ENCODE peak calls at places on chromosomes 3 and 15, in nine cellular contexts. One of them, this sample, is unnamed.

GRCh38 chr3:29511701-29512100 is 230.8 kb downstream of the RBMS3 start:
- DNase-seq in astrocyte of the spinal cord: no peak
- DNase-seq in activated CD8-positive, alpha-beta memory T cell treated with anti-CD3 and anti-CD28 coated beads for 48 hours: no peak
- DNase-seq in H54: no peak
- DNase-seq in lung microvascular endothelial cell: no peak
- DNase-seq in brain microvascular endothelial cell: no peak
- DNase-seq in neural crest cell: no peak
- DNase-seq in activated T-helper 1 cell treated with Interleukin-2 at 50 U/mL for 16 hours: no peak
- DNase-seq in posterior cingulate gyrus: no peak
- DNase-seq in this sample: peak; percentile 34

GRCh38 chr3:11692251-11692813 is 48.6 kb upstream of the VGLL4 start:
- DNase-seq in astrocyte of the spinal cord: no peak
- DNase-seq in activated CD8-positive, alpha-beta memory T cell treated with anti-CD3 and anti-CD28 coated beads for 48 hours: no peak
- DNase-seq in H54: no peak
- DNase-seq in lung microvascular endothelial cell: no peak
- DNase-seq in brain microvascular endothelial cell: no peak
- DNase-seq in neural crest cell: no peak
- DNase-seq in activated T-helper 1 cell treated with Interleukin-2 at 50 U/mL for 16 hours: no peak
- DNase-seq in posterior cingulate gyrus: no peak
- DNase-seq in this sample: no peak

GRCh38 chr15:83516935-83517334 is 69.8 kb downstream of the SH3GL3 start:
- DNase-seq in astrocyte of the spinal cord: peak; percentile 6
- DNase-seq in activated CD8-positive, alpha-beta memory T cell treated with anti-CD3 and anti-CD28 coated beads for 48 hours: no peak
- DNase-seq in H54: peak; percentile 13
- DNase-seq in lung microvascular endothelial cell: no peak
- DNase-seq in brain microvascular endothelial cell: no peak
- DNase-seq in neural crest cell: no peak
- DNase-seq in activated T-helper 1 cell treated with Interleukin-2 at 50 U/mL for 16 hours: no peak
- DNase-seq in posterior cingulate gyrus: no peak
- DNase-seq in this sample: no peak

GRCh38 chr3:152316318-152316717 is 47.6 kb downstream of the MBNL1 start:
- DNase-seq in astrocyte of the spinal cord: no peak
- DNase-seq in activated CD8-positive, alpha-beta memory T cell treated with anti-CD3 and anti-CD28 coated beads for 48 hours: no peak
- DNase-seq in H54: no peak
- DNase-seq in lung microvascular endothelial cell: no peak
- DNase-seq in brain microvascular endothelial cell: no peak
- DNase-seq in neural crest cell: no peak
- DNase-seq in activated T-helper 1 cell treated with Interleukin-2 at 50 U/mL for 16 hours: no peak
- DNase-seq in posterior cingulate gyrus: no peak
- DNase-seq in this sample: no peak

GRCh38 chr3:182837855-182838454 is 44.7 kb downstream of the ATP11B start:
- DNase-seq in astrocyte of the spinal cord: peak; percentile 54
- DNase-seq in activated CD8-positive, alpha-beta memory T cell treated with anti-CD3 and anti-CD28 coated beads for 48 hours: no peak
- DNase-seq in H54: no peak
- DNase-seq in lung microvascular endothelial cell: peak; percentile 68
- DNase-seq in brain microvascular endothelial cell: no peak
- DNase-seq in neural crest cell: no peak
- DNase-seq in activated T-helper 1 cell treated with Interleukin-2 at 50 U/mL for 16 hours: no peak
- DNase-seq in posterior cingulate gyrus: no peak
- DNase-seq in this sample: peak; percentile 39

GRCh38 chr3:150495563-150496168 is 50.6 kb downstream of the SERP1 start:
- DNase-seq in astrocyte of the spinal cord: peak; percentile 66
- DNase-seq in activated CD8-positive, alpha-beta memory T cell treated with anti-CD3 and anti-CD28 coated beads for 48 hours: no peak
- DNase-seq in H54: no peak
- DNase-seq in lung microvascular endothelial cell: peak; percentile 72
- DNase-seq in brain microvascular endothelial cell: peak; percentile 43
- DNase-seq in neural crest cell: peak; percentile 13
- DNase-seq in activated T-helper 1 cell treated with Interleukin-2 at 50 U/mL for 16 hours: no peak
- DNase-seq in posterior cingulate gyrus: no peak
- DNase-seq in this sample: peak; percentile 73

GRCh38 chr3:182787302-182788036 is 5.8 kb upstream of the ATP11B start:
- DNase-seq in astrocyte of the spinal cord: no peak
- DNase-seq in activated CD8-positive, alpha-beta memory T cell treated with anti-CD3 and anti-CD28 coated beads for 48 hours: no peak
- DNase-seq in H54: no peak
- DNase-seq in lung microvascular endothelial cell: peak; percentile 77
- DNase-seq in brain microvascular endothelial cell: peak; percentile 40
- DNase-seq in neural crest cell: no peak
- DNase-seq in activated T-helper 1 cell treated with Interleukin-2 at 50 U/mL for 16 hours: no peak
- DNase-seq in posterior cingulate gyrus: no peak
- DNase-seq in this sample: no peak

GRCh38 chr3:30696403-30696819 is 90.0 kb downstream of the TGFBR2 start:
- DNase-seq in astrocyte of the spinal cord: no peak
- DNase-seq in activated CD8-positive, alpha-beta memory T cell treated with anti-CD3 and anti-CD28 coated beads for 48 hours: no peak
- DNase-seq in H54: no peak
- DNase-seq in lung microvascular endothelial cell: no peak
- DNase-seq in brain microvascular endothelial cell: no peak
- DNase-seq in neural crest cell: no peak
- DNase-seq in activated T-helper 1 cell treated with Interleukin-2 at 50 U/mL for 16 hours: no peak
- DNase-seq in posterior cingulate gyrus: no peak
- DNase-seq in this sample: no peak

This sample was measured in A673.